ENCODE peak calls at places on chromosomes 11 and 22, in seven cellular contexts. V is AG09309, E is PC-3, W is HFF-Myc, X is left ventricle myocardium inferior, L is fibroblast of the aortic adventitia, C is right lobe of liver. Y is an unnamed sample.

GRCh38 chr11:103215812-103216211 is 106.6 kb downstream of the DYNC2H1 start:
- DNase-seq in X (no peak), V (no peak), E (peak; percentile 9), C (no peak), L (peak; percentile 16), W (no peak), Y (no peak)

GRCh38 chr11:120057595-120058581 is 80.0 kb downstream of the TRIM29 start:
- DNase-seq in E (peak; percentile 51), C (no peak), W (no peak), X (no peak), L (peak; percentile 18), V (no peak), Y (no peak)

GRCh38 chr22:27110985-27111451 is 453.6 kb downstream of the MIAT start:
- DNase-seq in C (no peak), V (no peak), E (no peak), X (no peak), L (peak; percentile 75), W (no peak), Y (no peak)

GRCh38 chr11:114141863-114142590 is 82.5 kb downstream of the ZBTB16 start:
- DNase-seq in V (no peak), E (no peak), L (no peak), C (no peak), W (no peak), X (no peak), Y (no peak)

GRCh38 chr22:45462034-45462655 is 40.5 kb upstream of the FBLN1 start:
- DNase-seq in E (no peak), C (no peak), L (no peak), W (no peak), V (no peak), X (no peak), Y (no peak)

GRCh38 chr11:72831521-72832300 is 17.5 kb downstream of the ATG16L2 start:
- DNase-seq in W (no peak), X (peak; percentile 87), E (peak; percentile 76), C (peak; percentile 73), L (peak; percentile 76), V (no peak), Y (peak; percentile 79)

GRCh38 chr11:2391663-2391975 is 8.9 kb upstream of the TSSC4 start:
- DNase-seq in X (no peak), V (no peak), L (no peak), C (no peak), E (no peak), W (no peak), Y (no peak)

GRCh38 chr11:36101466-36101865 is 157.6 kb downstream of the LDLRAD3 start:
- DNase-seq in V (no peak), W (no peak), X (no peak), L (no peak), E (no peak), C (no peak), Y (no peak)

GRCh38 chr11:326592-326841 is 5.9 kb upstream of the IFITM3 start:
- DNase-seq in W (no peak), C (no peak), V (no peak), E (no peak), X (no peak), L (no peak), Y (no peak)

GRCh38 chr11:67468056-67468455 is 995 bp downstream of the TMEM134 start:
- DNase-seq in E (peak; percentile 97), W (no peak), V (no peak), X (no peak), C (peak; percentile 92), L (peak; percentile 14), Y (peak; percentile 85)

GRCh38 chr11:61828629-61829407 is 718 bp downstream of the FADS2 start:
- DNase-seq in W (no peak), X (peak; percentile 62), V (no peak), E (peak; percentile 33), C (peak; percentile 70), L (peak; percentile 21), Y (peak; percentile 56)
- TF ChIP-seq CTCF in W (peak; percentile 62), X (peak; percentile 54), V (peak; percentile 48), E (peak; percentile 47), C (no peak), L (peak; percentile 60), Y (peak; percentile 39)

GRCh38 chr11:11985954-11986949 is 22.2 kb downstream of the DKK3 start:
- DNase-seq in E (no peak), W (no peak), X (no peak), C (no peak), L (no peak), V (no peak), Y (no peak)

GRCh38 chr11:11987503-11988022 is 20.9 kb downstream of the DKK3 start:
- DNase-seq in X (no peak), W (peak; percentile 56), L (peak; percentile 42), C (no peak), V (no peak), E (peak; percentile 58), Y (no peak)

GRCh38 chr11:11988099-11988651 is 20.3 kb downstream of the DKK3 start:
- DNase-seq in L (peak; percentile 30), W (no peak), V (no peak), X (no peak), E (peak; percentile 78), C (peak; percentile 32), Y (no peak)

GRCh38 chr11:11989774-11990744 is 18.4 kb downstream of the DKK3 start:
- DNase-seq in L (peak; percentile 40), E (no peak), X (no peak), W (no peak), C (no peak), V (no peak), Y (no peak)

DNA sequence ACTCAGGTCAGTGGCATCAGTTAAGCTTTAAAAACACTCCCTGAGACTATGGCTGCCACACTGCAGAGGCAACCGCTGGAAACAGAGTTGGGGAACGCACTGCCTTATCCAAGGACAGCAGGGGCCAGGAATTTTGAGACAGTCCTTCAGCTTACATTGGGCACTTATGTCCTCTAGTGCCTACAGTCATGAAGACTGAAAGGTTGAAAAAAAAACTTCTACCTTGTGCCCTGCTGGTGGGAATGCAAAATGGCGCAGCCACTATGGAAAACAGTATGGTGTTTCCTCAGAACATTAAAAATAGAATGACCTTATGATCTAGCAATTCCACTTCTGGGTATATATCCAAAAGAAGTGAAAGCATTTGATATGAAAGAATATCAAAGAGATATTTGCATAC is 19.6 kb downstream of the DKK3 start:
- DNase-seq in X (no peak), L (no peak), V (no peak), C (no peak), W (no peak), E (no peak), Y (no peak)
- TF ChIP-seq CTCF in X (peak; percentile 35), L (peak; percentile 34), V (peak; percentile 13), C (no peak), W (peak; percentile 24), E (peak; percentile 32), Y (no peak)

DNA sequence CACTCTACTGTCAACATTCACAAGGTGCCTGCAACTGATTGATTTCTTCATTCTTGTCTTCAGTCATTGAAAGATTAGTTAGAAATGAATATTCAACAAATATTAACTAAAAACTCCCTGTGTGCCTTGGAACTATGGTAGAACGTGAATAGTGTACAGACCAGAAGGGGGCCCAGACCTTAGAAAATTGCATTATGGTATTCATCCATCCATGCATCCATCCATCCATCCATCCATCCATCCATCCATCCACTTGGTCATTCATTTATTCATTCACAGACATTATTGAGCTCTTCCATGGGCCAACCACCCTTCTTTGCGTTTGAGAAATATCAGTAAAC is 10.2 kb upstream of the ACCSL start:
- DNase-seq in V (no peak), E (no peak), W (no peak), C (no peak), X (no peak), L (no peak), Y (no peak)
- TF ChIP-seq CTCF in V (no peak), E (peak; percentile 21), W (no peak), C (no peak), X (no peak), L (no peak), Y (no peak)

GRCh38 chr11:19848219-19848618 is 135.6 kb downstream of the NAV2 start:
- DNase-seq in V (no peak), X (no peak), W (no peak), L (no peak), C (no peak), E (no peak), Y (no peak)
- TF ChIP-seq CTCF in V (no peak), X (no peak), W (no peak), L (no peak), C (no peak), E (no peak), Y (no peak)

DNA sequence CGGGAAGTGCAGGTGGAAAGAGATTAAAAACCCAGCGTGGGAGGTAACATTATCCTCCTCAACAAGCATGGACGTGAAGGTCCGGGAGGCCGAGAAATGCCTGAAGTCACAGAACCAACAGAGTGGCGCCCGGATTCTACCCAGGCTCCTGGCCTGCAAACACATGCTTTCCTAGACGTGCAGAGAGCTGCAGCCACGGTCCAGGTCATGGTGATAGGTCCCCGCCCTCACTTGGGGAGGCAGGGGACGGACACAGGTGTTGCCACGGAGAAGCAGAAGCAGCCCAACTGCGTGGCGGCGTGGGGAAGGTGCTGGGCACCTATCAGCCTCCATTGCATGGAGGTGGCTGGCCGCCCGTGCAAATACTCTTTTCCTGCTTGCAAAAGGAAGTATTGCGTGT is 148.8 kb downstream of the MPPED1 start:
- DNase-seq in E (no peak), L (no peak), X (no peak), C (no peak), V (no peak), W (no peak), Y (peak; percentile 63)
- TF ChIP-seq CTCF in E (no peak), L (no peak), X (no peak), C (no peak), V (no peak), W (no peak), Y (no peak)

GRCh38 chr22:38300197-38300945 is 16.9 kb downstream of the CSNK1E start:
- DNase-seq in C (no peak), X (no peak), L (no peak), V (no peak), W (no peak), E (no peak), Y (no peak)

GRCh38 chr22:38302906-38303305 is 14.3 kb downstream of the CSNK1E start:
- DNase-seq in W (no peak), C (no peak), L (no peak), E (no peak), X (no peak), V (no peak), Y (no peak)

GRCh38 chr22:38305481-38306448 is 11.5 kb downstream of the CSNK1E start:
- DNase-seq in X (no peak), V (no peak), E (no peak), L (peak; percentile 72), C (no peak), W (no peak), Y (no peak)

GRCh38 chr22:38303974-38304373 is 13.3 kb downstream of the CSNK1E start:
- DNase-seq in V (no peak), C (no peak), W (no peak), L (no peak), X (no peak), E (no peak), Y (no peak)

DNA sequence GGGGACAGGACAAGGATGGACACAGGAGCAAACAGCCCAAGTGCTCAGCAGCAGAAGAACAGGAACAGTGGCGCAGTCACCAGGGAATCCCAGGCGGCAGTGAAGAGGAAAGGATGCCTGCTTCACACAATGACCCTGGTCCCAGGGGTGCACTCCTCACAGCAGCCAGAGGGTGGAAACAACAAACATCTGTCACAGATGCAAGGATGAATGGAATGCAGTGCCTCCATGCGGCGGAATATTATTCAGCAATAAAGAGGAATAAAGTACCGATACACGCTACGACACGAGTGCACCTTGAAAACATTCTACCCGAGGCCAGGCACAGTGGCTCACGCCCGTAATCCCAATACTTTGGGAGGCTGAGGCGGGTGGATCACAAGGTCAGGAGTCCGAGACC is 12.7 kb downstream of the CSNK1E start:
- DNase-seq in E (no peak), X (peak; percentile 64), V (no peak), L (peak; percentile 26), W (no peak), C (no peak), Y (no peak)
- TF ChIP-seq CTCF in E (no peak), X (peak; percentile 57), V (no peak), L (peak; percentile 39), W (no peak), C (peak; percentile 21), Y (no peak)

GRCh38 chr11:128040603-128041002 is 546.8 kb downstream of the ETS1 start:
- DNase-seq in V (no peak), L (peak; percentile 62), W (no peak), E (peak; percentile 31), X (no peak), C (no peak), Y (no peak)
- TF ChIP-seq CTCF in V (no peak), L (no peak), W (no peak), E (no peak), X (no peak), C (no peak), Y (no peak)